ENCODE peak calls at places on chromosomes 7 and 10, in six cellular contexts. One of them, this sample, is unnamed.

GRCh38 chr7:157813053-157813452 is 476.2 kb downstream of the DNAJB6 start:
- DNase-seq in GM23248: no peak
- DNase-seq in fibroblast of the aortic adventitia: no peak
- DNase-seq in epithelial cell of proximal tubule: no peak
- DNase-seq in gastrocnemius medialis: no peak
- DNase-seq in psoas muscle: no peak
- DNase-seq in this sample: no peak

GRCh38 chr7:130489140-130489967 is 2.5 kb upstream of the MEST start:
- DNase-seq in GM23248: no peak
- DNase-seq in fibroblast of the aortic adventitia: peak
- DNase-seq in epithelial cell of proximal tubule: no peak
- DNase-seq in gastrocnemius medialis: no peak
- DNase-seq in psoas muscle: no peak
- DNase-seq in this sample: no peak

GRCh38 chr10:99711129-99711719 is 20.7 kb downstream of the COX15 start:
- DNase-seq in GM23248: peak
- DNase-seq in fibroblast of the aortic adventitia: peak
- DNase-seq in epithelial cell of proximal tubule: no peak
- DNase-seq in gastrocnemius medialis: no peak
- DNase-seq in psoas muscle: no peak
- DNase-seq in this sample: peak

GRCh38 chr10:14723052-14723689 is 51.5 kb downstream of the FAM107B start:
- DNase-seq in GM23248: no peak
- DNase-seq in fibroblast of the aortic adventitia: no peak
- DNase-seq in epithelial cell of proximal tubule: no peak
- DNase-seq in gastrocnemius medialis: no peak
- DNase-seq in psoas muscle: no peak
- DNase-seq in this sample: no peak

GRCh38 chr10:2043379-2043778 is 306.1 kb upstream of the ADARB2 start:
- DNase-seq in GM23248: no peak
- DNase-seq in fibroblast of the aortic adventitia: no peak
- DNase-seq in epithelial cell of proximal tubule: no peak
- DNase-seq in gastrocnemius medialis: no peak
- DNase-seq in psoas muscle: no peak
- DNase-seq in this sample: no peak

GRCh38 chr10:124802313-124802675 is 675 bp downstream of the ABRAXAS2 start:
- DNase-seq in GM23248: peak
- DNase-seq in fibroblast of the aortic adventitia: no peak
- DNase-seq in epithelial cell of proximal tubule: no peak
- DNase-seq in gastrocnemius medialis: no peak
- DNase-seq in psoas muscle: no peak
- DNase-seq in this sample: no peak

GRCh38 chr7:105996860-105997737 is 34.0 kb downstream of the CDHR3 start:
- DNase-seq in GM23248: no peak
- DNase-seq in fibroblast of the aortic adventitia: no peak
- DNase-seq in epithelial cell of proximal tubule: no peak
- DNase-seq in gastrocnemius medialis: peak
- DNase-seq in psoas muscle: no peak
- DNase-seq in this sample: no peak

GRCh38 chr7:105677803-105678583 is 96.7 kb upstream of the EFCAB10 start:
- DNase-seq in GM23248: peak
- DNase-seq in fibroblast of the aortic adventitia: no peak
- DNase-seq in epithelial cell of proximal tubule: no peak
- DNase-seq in gastrocnemius medialis: peak
- DNase-seq in psoas muscle: no peak
- DNase-seq in this sample: peak

GRCh38 chr10:101577121-101577871 is 10.8 kb downstream of the POLL start:
- DNase-seq in GM23248: no peak
- DNase-seq in fibroblast of the aortic adventitia: no peak
- DNase-seq in epithelial cell of proximal tubule: no peak
- DNase-seq in gastrocnemius medialis: no peak
- DNase-seq in psoas muscle: peak
- DNase-seq in this sample: no peak

GRCh38 chr10:77504870-77505257 is 132.7 kb downstream of the KCNMA1 start:
- DNase-seq in GM23248: peak
- DNase-seq in fibroblast of the aortic adventitia: no peak
- DNase-seq in epithelial cell of proximal tubule: peak
- DNase-seq in gastrocnemius medialis: no peak
- DNase-seq in psoas muscle: no peak
- DNase-seq in this sample: no peak

GRCh38 chr7:143397710-143398530 is 10.7 kb downstream of the EPHA1 start:
- DNase-seq in GM23248: no peak
- DNase-seq in fibroblast of the aortic adventitia: no peak
- DNase-seq in epithelial cell of proximal tubule: no peak
- DNase-seq in gastrocnemius medialis: no peak
- DNase-seq in psoas muscle: no peak
- DNase-seq in this sample: no peak

DNA sequence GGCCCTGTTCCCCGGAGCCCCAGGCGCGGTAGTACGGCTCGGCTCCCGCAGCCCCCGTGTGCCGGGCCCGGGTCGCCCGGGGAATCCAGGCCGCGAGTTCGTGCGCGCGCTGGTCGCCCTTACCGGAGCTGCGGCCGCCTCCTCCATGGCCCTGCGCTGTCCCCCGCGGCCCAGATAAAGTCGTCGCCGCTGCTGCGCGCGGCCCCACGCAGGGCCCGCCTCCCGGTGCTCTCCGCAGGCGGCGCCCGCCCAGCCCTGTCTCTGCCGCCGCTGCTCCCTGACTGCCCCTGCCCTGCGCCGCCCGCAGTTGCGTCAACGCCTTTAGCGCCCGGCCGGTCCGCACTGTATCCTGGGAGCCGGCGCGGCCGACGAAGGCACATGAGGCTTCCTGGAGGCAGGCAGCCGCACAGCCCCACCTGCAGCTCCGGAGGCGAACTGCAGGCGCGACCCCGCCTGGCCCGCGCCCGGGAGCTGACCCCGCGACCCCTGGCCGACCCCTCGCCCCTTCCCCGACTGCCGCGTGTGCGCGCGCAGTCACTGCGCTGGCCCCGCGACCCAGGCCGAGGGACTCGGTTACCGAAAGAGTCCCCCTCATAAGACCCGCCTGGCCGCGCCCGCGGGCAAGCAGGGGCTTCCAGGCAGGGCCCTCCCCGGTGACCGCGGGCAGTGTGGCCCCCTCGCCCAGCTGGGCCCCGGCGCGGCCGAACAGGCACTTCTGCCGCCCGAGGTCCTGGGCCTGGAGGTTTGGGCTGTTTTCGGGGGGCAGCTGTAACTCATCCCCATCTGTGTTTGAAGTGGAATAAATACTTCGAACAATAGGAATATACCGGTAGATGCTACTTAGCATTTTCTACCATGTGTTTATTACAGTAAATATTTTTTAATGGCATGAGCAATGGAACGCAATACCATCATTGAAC is 127.1 kb upstream of the ZNF746 start:
- DNase-seq in GM23248: peak
- DNase-seq in fibroblast of the aortic adventitia: peak
- DNase-seq in epithelial cell of proximal tubule: peak
- DNase-seq in gastrocnemius medialis: peak
- DNase-seq in psoas muscle: peak
- DNase-seq in this sample: peak
- H3K4me3 ChIP-seq in GM23248: peak
- H3K4me3 ChIP-seq in fibroblast of the aortic adventitia: peak
- H3K4me3 ChIP-seq in epithelial cell of proximal tubule: peak
- H3K4me3 ChIP-seq in gastrocnemius medialis: peak
- H3K4me3 ChIP-seq in psoas muscle: peak
- H3K4me3 ChIP-seq in this sample: peak

DNA sequence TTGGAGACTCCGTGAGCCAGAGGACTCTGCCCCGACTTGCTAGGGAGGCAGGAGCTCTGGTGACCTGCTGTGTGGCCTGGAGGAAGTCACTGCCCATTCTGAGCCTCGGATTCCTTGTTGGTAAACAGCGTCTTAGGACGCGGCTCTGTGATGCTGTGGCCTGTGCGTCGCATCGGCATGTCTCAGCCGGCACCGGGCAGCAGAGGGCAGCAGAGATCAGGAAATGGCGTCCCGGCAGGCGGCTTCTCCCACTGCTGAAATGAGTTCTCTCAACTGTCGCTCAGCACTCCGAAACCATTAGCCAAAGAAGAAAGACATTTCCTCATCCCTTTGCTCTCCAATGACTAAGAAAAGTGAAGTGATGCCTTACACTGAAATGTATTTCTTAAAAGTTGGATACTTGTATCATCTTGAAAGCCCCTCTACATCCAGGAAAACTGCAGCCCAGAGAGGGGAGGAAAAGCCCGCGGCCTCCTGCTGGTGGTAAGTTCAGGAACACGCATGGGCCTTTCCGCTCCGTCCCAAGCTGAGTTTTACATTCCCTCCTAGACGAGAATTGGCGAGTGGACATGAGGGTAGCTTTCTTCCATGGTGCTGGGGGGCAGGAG is 91.7 kb downstream of the WDR11 start:
- DNase-seq in GM23248: peak
- DNase-seq in fibroblast of the aortic adventitia: peak
- DNase-seq in epithelial cell of proximal tubule: peak
- DNase-seq in gastrocnemius medialis: peak
- DNase-seq in psoas muscle: peak
- DNase-seq in this sample: peak
- H3K4me3 ChIP-seq in GM23248: no peak
- H3K4me3 ChIP-seq in fibroblast of the aortic adventitia: peak
- H3K4me3 ChIP-seq in epithelial cell of proximal tubule: no peak
- H3K4me3 ChIP-seq in gastrocnemius medialis: no peak
- H3K4me3 ChIP-seq in psoas muscle: no peak
- H3K4me3 ChIP-seq in this sample: no peak

GRCh38 chr10:24406809-24407483 is 198.0 kb downstream of the KIAA1217 start:
- DNase-seq in GM23248: no peak
- DNase-seq in fibroblast of the aortic adventitia: no peak
- DNase-seq in epithelial cell of proximal tubule: no peak
- DNase-seq in gastrocnemius medialis: peak
- DNase-seq in psoas muscle: no peak
- DNase-seq in this sample: no peak

GRCh38 chr10:24408365-24408764 is 199.4 kb downstream of the KIAA1217 start:
- DNase-seq in GM23248: no peak
- DNase-seq in fibroblast of the aortic adventitia: no peak
- DNase-seq in epithelial cell of proximal tubule: no peak
- DNase-seq in gastrocnemius medialis: peak
- DNase-seq in psoas muscle: no peak
- DNase-seq in this sample: no peak

GRCh38 chr10:24407928-24408327 is 199.0 kb downstream of the KIAA1217 start:
- DNase-seq in GM23248: no peak
- DNase-seq in fibroblast of the aortic adventitia: no peak
- DNase-seq in epithelial cell of proximal tubule: no peak
- DNase-seq in gastrocnemius medialis: no peak
- DNase-seq in psoas muscle: no peak
- DNase-seq in this sample: no peak
- H3K4me3 ChIP-seq in GM23248: no peak
- H3K4me3 ChIP-seq in fibroblast of the aortic adventitia: no peak
- H3K4me3 ChIP-seq in epithelial cell of proximal tubule: no peak
- H3K4me3 ChIP-seq in gastrocnemius medialis: no peak
- H3K4me3 ChIP-seq in psoas muscle: no peak
- H3K4me3 ChIP-seq in this sample: no peak

GRCh38 chr10:106661767-106662140 is 502.8 kb downstream of the SORCS1 start:
- DNase-seq in GM23248: no peak
- DNase-seq in fibroblast of the aortic adventitia: no peak
- DNase-seq in epithelial cell of proximal tubule: no peak
- DNase-seq in gastrocnemius medialis: no peak
- DNase-seq in psoas muscle: no peak
- DNase-seq in this sample: no peak

GRCh38 chr10:106660550-106660949 is 504.0 kb downstream of the SORCS1 start:
- DNase-seq in GM23248: no peak
- DNase-seq in fibroblast of the aortic adventitia: no peak
- DNase-seq in epithelial cell of proximal tubule: no peak
- DNase-seq in gastrocnemius medialis: no peak
- DNase-seq in psoas muscle: no peak
- DNase-seq in this sample: no peak

GRCh38 chr10:106655606-106656005 is 508.9 kb downstream of the SORCS1 start:
- DNase-seq in GM23248: no peak
- DNase-seq in fibroblast of the aortic adventitia: no peak
- DNase-seq in epithelial cell of proximal tubule: no peak
- DNase-seq in gastrocnemius medialis: no peak
- DNase-seq in psoas muscle: no peak
- DNase-seq in this sample: no peak

DNA sequence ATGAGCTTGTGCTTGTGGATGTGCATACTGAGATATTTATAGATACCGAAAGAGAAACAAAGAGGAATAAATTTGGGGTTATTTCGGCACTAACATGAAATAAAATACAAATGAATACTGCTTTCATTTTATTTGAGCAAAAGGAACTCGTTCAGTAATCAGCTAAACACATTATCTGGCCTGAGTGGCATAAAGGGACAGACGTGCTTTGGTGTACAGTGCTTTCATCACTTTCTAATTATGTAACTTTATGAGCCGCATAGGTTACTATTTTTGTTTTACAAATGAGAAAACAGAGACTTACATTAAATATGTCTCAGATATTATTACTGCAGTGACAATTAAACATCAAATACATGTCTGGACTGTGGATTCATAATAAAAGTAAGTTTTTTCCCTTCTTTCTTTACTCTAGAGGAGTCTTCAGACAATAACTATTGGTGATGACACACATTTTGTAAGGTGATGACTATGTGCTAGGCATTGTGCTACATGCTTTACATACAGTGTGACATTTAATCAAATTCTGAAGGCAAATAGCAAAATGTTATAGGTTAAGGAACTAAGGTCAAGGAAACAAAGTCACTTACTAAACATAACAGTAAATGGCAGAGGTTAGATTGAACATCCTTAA is 503.3 kb downstream of the SORCS1 start:
- DNase-seq in GM23248: no peak
- DNase-seq in fibroblast of the aortic adventitia: no peak
- DNase-seq in epithelial cell of proximal tubule: no peak
- DNase-seq in gastrocnemius medialis: no peak
- DNase-seq in psoas muscle: no peak
- DNase-seq in this sample: no peak
- H3K4me3 ChIP-seq in GM23248: no peak
- H3K4me3 ChIP-seq in fibroblast of the aortic adventitia: no peak
- H3K4me3 ChIP-seq in epithelial cell of proximal tubule: no peak
- H3K4me3 ChIP-seq in gastrocnemius medialis: no peak
- H3K4me3 ChIP-seq in psoas muscle: no peak
- H3K4me3 ChIP-seq in this sample: no peak

DNA sequence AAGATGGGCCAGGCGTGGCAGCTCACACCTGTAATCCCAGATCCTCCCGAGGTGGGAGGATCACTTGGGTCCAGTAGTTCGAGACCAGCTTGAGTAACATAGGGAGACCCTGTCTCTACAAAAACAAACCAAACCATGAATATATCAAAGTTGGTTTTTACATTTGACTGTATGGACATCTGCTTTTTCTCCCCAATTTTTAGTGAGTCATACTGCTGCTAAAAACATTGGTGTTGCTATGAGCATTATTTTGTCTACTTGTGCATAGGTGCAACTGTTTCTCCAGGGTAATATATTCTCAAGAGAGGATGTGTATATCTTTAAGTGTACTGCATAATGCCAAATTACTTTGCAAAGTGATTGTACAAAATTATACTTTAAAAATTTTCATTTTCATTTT is 769 bp upstream of the TMEM248 start:
- DNase-seq in GM23248: peak
- DNase-seq in fibroblast of the aortic adventitia: no peak
- DNase-seq in epithelial cell of proximal tubule: no peak
- DNase-seq in gastrocnemius medialis: no peak
- DNase-seq in psoas muscle: no peak
- DNase-seq in this sample: no peak
- H3K4me3 ChIP-seq in GM23248: peak
- H3K4me3 ChIP-seq in fibroblast of the aortic adventitia: no peak
- H3K4me3 ChIP-seq in epithelial cell of proximal tubule: peak
- H3K4me3 ChIP-seq in gastrocnemius medialis: peak
- H3K4me3 ChIP-seq in psoas muscle: peak
- H3K4me3 ChIP-seq in this sample: peak

GRCh38 chr10:125881192-125881591 is at the start of gene DHX32:
- DNase-seq in GM23248: no peak
- DNase-seq in fibroblast of the aortic adventitia: no peak
- DNase-seq in epithelial cell of proximal tubule: no peak
- DNase-seq in gastrocnemius medialis: no peak
- DNase-seq in psoas muscle: no peak
- DNase-seq in this sample: no peak
- H3K4me3 ChIP-seq in GM23248: no peak
- H3K4me3 ChIP-seq in fibroblast of the aortic adventitia: no peak
- H3K4me3 ChIP-seq in epithelial cell of proximal tubule: no peak
- H3K4me3 ChIP-seq in gastrocnemius medialis: no peak
- H3K4me3 ChIP-seq in psoas muscle: no peak
- H3K4me3 ChIP-seq in this sample: no peak

GRCh38 chr7:19144661-19145428 is at the start of gene FERD3L:
- DNase-seq in GM23248: peak
- DNase-seq in fibroblast of the aortic adventitia: no peak
- DNase-seq in epithelial cell of proximal tubule: no peak
- DNase-seq in gastrocnemius medialis: no peak
- DNase-seq in psoas muscle: peak
- DNase-seq in this sample: no peak
- H3K4me3 ChIP-seq in GM23248: peak
- H3K4me3 ChIP-seq in fibroblast of the aortic adventitia: no peak
- H3K4me3 ChIP-seq in epithelial cell of proximal tubule: no peak
- H3K4me3 ChIP-seq in gastrocnemius medialis: no peak
- H3K4me3 ChIP-seq in psoas muscle: peak
- H3K4me3 ChIP-seq in this sample: peak

This sample was measured in AG10803.